ENCODE peak calls at places on chromosome 4, in seven cellular contexts. E is WTC11, B is GM12878, F is IMR-90, W is A549, L is K562, O is HepG2. M is an unnamed sample.

GRCh38 chr4:107885865-107886264 is 45.5 kb upstream of the CYP2U1 start:
- DNase-seq in O (no peak), L (no peak), W (no peak), F (no peak), E (no peak), B (no peak), M (no peak)

GRCh38 chr4:154414796-154415195 is 76.8 kb downstream of the DCHS2 start:
- DNase-seq in L (no peak), E (no peak), W (no peak), B (no peak), F (no peak), O (no peak), M (no peak)

GRCh38 chr4:15457401-15458201 is 12.1 kb upstream of the CC2D2A start:
- DNase-seq in E (no peak), W (peak), F (peak), O (peak), B (peak), L (peak), M (peak)

GRCh38 chr4:17762705-17763104 is 18.7 kb downstream of the FAM184B start:
- DNase-seq in B (no peak), E (no peak), F (peak), W (peak), L (peak), O (peak), M (no peak)

GRCh38 chr4:80079255-80079923 is 6.4 kb upstream of the ANTXR2 start:
- DNase-seq in E (no peak), B (no peak), W (no peak), O (no peak), F (no peak), L (no peak), M (no peak)

GRCh38 chr4:102623622-102624021 is 122.5 kb downstream of the NFKB1 start:
- DNase-seq in F (peak), E (peak), W (peak), B (no peak), L (peak), O (peak), M (peak)

GRCh38 chr4:121741751-121742150 is 23.2 kb downstream of the SMIM43 start:
- DNase-seq in F (peak), E (no peak), L (no peak), O (no peak), W (no peak), B (no peak), M (no peak)

GRCh38 chr4:163688856-163689255 is 194.4 kb downstream of the TMA16 start:
- DNase-seq in O (no peak), L (no peak), F (no peak), B (no peak), W (no peak), E (no peak), M (no peak)

GRCh38 chr4:113442821-113443220 is 318.7 kb downstream of the CAMK2D start:
- DNase-seq in E (no peak), B (no peak), F (no peak), W (no peak), O (no peak), L (no peak), M (no peak)

GRCh38 chr4:26083987-26084386 is 170.0 kb downstream of the SMIM20 start:
- DNase-seq in F (peak), W (no peak), B (peak), L (no peak), E (no peak), O (no peak), M (no peak)

GRCh38 chr4:165766018-165766417 is 107.0 kb upstream of the TLL1 start:
- DNase-seq in L (no peak), E (no peak), O (no peak), W (no peak), B (no peak), F (no peak), M (no peak)

GRCh38 chr4:138629669-138630068 is 385.9 kb upstream of the NOCT start:
- DNase-seq in B (no peak), E (no peak), F (no peak), O (no peak), W (no peak), L (no peak), M (no peak)

GRCh38 chr4:3635090-3635820 is 103.0 kb upstream of the LRPAP1 start:
- DNase-seq in O (no peak), W (no peak), B (no peak), F (no peak), L (no peak), E (no peak), M (no peak)

GRCh38 chr4:160238790-160239189 is 1135.9 kb downstream of the RAPGEF2 start:
- DNase-seq in W (peak), O (no peak), B (no peak), E (no peak), L (no peak), F (no peak), M (no peak)

GRCh38 chr4:142818009-142818408 is 28.1 kb downstream of the INPP4B start:
- DNase-seq in L (no peak), E (no peak), O (no peak), W (no peak), B (no peak), F (peak), M (no peak)

GRCh38 chr4:40570348-40571077 is 59.2 kb downstream of the RBM47 start:
- DNase-seq in L (no peak), O (no peak), F (peak), B (no peak), E (no peak), W (no peak), M (no peak)

GRCh38 chr4:69773443-69773842 is 13.0 kb upstream of the SULT1B1 start:
- DNase-seq in O (no peak), W (peak), F (no peak), E (no peak), B (no peak), L (no peak), M (no peak)

GRCh38 chr4:152200776-152201333 is 335.0 kb downstream of the FBXW7 start:
- DNase-seq in F (no peak), B (no peak), L (no peak), O (no peak), W (no peak), E (no peak), M (no peak)

GRCh38 chr4:73019462-73020047 is 50.0 kb downstream of the COX18 start:
- DNase-seq in E (no peak), L (peak), W (peak), B (no peak), O (peak), F (peak), M (peak)

GRCh38 chr4:187309456-187309855 is 585.8 kb upstream of the FAT1 start:
- DNase-seq in L (no peak), W (no peak), F (peak), B (no peak), E (no peak), O (no peak), M (no peak)

GRCh38 chr4:35963969-35964515 is 280.3 kb downstream of the ARAP2 start:
- DNase-seq in W (no peak), L (no peak), O (no peak), F (no peak), E (no peak), B (no peak), M (no peak)

GRCh38 chr4:8439168-8439567 is 1.4 kb downstream of the ACOX3 start:
- DNase-seq in E (no peak), W (no peak), B (no peak), F (peak), O (no peak), L (no peak), M (no peak)

GRCh38 chr4:26238782-26239647 is 81.8 kb upstream of the RBPJ start:
- DNase-seq in W (no peak), B (no peak), E (no peak), O (peak), F (peak), L (no peak), M (no peak)

GRCh38 chr4:159101983-159102622 is 776 bp upstream of the RAPGEF2 start:
- DNase-seq in W (peak), B (no peak), E (no peak), L (no peak), F (no peak), O (no peak), M (no peak)

GRCh38 chr4:99886146-99886545 is 8.1 kb downstream of the LAMTOR3 start:
- DNase-seq in O (no peak), B (no peak), E (no peak), L (no peak), W (no peak), F (peak), M (no peak)

GRCh38 chr4:47367761-47368160 is 95.7 kb downstream of the COMMD8 start:
- DNase-seq in O (no peak), F (no peak), L (no peak), E (no peak), W (no peak), B (no peak), M (no peak)

GRCh38 chr4:76585897-76586360 is 150.9 kb downstream of the SHROOM3 start:
- DNase-seq in O (peak), E (peak), L (peak), F (no peak), B (no peak), W (peak), M (no peak)

GRCh38 chr4:147017081-147017480 is 71.4 kb upstream of the TTC29 start:
- DNase-seq in L (no peak), W (no peak), E (no peak), F (peak), B (no peak), O (no peak), M (no peak)

GRCh38 chr4:117093581-117093980 is 8.2 kb upstream of the TRAM1L1 start:
- DNase-seq in F (peak), W (no peak), E (no peak), O (no peak), L (no peak), B (no peak), M (no peak)

GRCh38 chr4:4686396-4686795 is 144.5 kb upstream of the STX18 start:
- DNase-seq in B (no peak), F (no peak), O (no peak), W (no peak), E (no peak), L (no peak), M (no peak)

GRCh38 chr4:184382189-184382846 is 92.0 kb downstream of the IRF2 start:
- DNase-seq in L (no peak), O (peak), B (peak), F (no peak), E (no peak), W (no peak), M (no peak)

GRCh38 chr4:57053508-57053907 is 56.7 kb downstream of the IGFBP7 start:
- DNase-seq in L (no peak), W (peak), B (no peak), E (no peak), O (no peak), F (peak), M (no peak)

GRCh38 chr4:53905935-53906377 is 158.4 kb downstream of the CHIC2 start:
- DNase-seq in W (peak), E (peak), O (peak), B (peak), L (no peak), F (peak), M (peak)

GRCh38 chr4:103934178-103934789 is 214.5 kb upstream of the TACR3 start:
- DNase-seq in E (no peak), F (peak), B (no peak), O (peak), W (peak), L (peak), M (peak)

GRCh38 chr4:105895609-105896460 is 564 bp downstream of the NPNT start:
- DNase-seq in O (no peak), W (no peak), L (no peak), B (no peak), E (peak), F (no peak), M (peak)

GRCh38 chr4:120704529-120704928 is 218.0 kb downstream of the PRDM5 start:
- DNase-seq in L (no peak), W (no peak), E (no peak), F (no peak), B (no peak), O (no peak), M (no peak)

GRCh38 chr4:23945521-23946017 is 55.7 kb upstream of the PPARGC1A start:
- DNase-seq in W (no peak), F (peak), L (no peak), O (peak), E (no peak), B (no peak), M (no peak)

GRCh38 chr4:174926958-174927357 is 8.8 kb downstream of the ADAM29 start:
- DNase-seq in E (no peak), W (no peak), B (no peak), F (no peak), O (no peak), L (no peak), M (no peak)

GRCh38 chr4:183571350-183572076 is 66.7 kb downstream of the ING2 start:
- DNase-seq in F (peak), O (peak), E (no peak), L (no peak), B (no peak), W (peak), M (peak)

DNA sequence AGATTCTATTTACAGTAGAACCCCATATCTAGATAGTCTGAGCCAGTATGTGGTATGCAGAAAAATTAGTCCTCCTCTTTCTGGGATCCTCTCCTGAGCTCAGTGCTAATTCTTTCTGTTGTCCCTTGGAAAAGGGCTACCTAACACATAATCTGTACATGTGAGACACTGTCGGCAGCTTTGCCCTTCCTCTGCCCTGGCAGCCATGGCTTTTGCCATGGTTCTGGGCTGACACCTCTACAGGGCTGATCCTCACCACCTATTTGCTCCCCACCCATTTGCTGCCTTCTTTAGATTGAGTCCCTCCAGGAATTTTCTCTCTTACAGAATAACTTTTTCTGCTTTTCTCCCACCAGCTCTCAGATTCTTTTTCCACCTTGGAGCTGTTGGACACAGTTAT is 64.7 kb upstream of the MAP9 start:
- DNase-seq in F (no peak), W (no peak), B (no peak), O (no peak), L (no peak), E (no peak), M (no peak)
- TF ChIP-seq USF2 in F (no peak), W (no peak), B (no peak), O (no peak), L (no peak), E (no peak), M (no peak)

GRCh38 chr4:145775406-145775805 is 95.5 kb downstream of the C4orf51 start:
- DNase-seq in W (no peak), F (no peak), E (no peak), L (no peak), O (no peak), B (no peak), M (no peak)
- TF ChIP-seq CTCF in W (no peak), F (no peak), E (no peak), L (no peak), O (no peak), B (peak), M (no peak)

GRCh38 chr4:156584100-156584499 is 387.5 kb downstream of the PDGFC start:
- DNase-seq in L (no peak), O (no peak), B (no peak), F (no peak), W (no peak), E (no peak), M (no peak)
- TF ChIP-seq USF2 in L (no peak), O (no peak), B (no peak), F (no peak), W (no peak), E (no peak), M (no peak)

GRCh38 chr4:83961575-83961974 is 425.7 kb downstream of the GPAT3 start:
- DNase-seq in F (peak), W (peak), L (peak), O (no peak), E (no peak), B (no peak), M (no peak)
- TF ChIP-seq CTCF in F (peak), W (peak), L (no peak), O (no peak), E (no peak), B (no peak), M (peak)

M was measured in SK-N-SH.